ENCODE peak calls at places on chromosomes 5 and 9, in seven cellular contexts. H is CD8-positive, alpha-beta memory T cell; W is NCI-H1092; C is T-helper 1 cell; Q is stimulated activated CD8-positive, alpha-beta memory T cell treated with anti-CD3 and anti-CD28 coated beads, Interleukin-7, amount 100 ng/mL, for 24 hours; V is RCC 7860; O is A549. J is an unnamed sample.

GRCh38 chr5:96880402-96881164 is 4.3 kb downstream of the ERAP2 start:
- DNase-seq in H (no peak), W (no peak), C (no peak), Q (no peak), V (peak), O (peak), J (no peak)

GRCh38 chr9:108535526-108535925 is 320.3 kb downstream of the ACTL7B start:
- DNase-seq in H (no peak), W (no peak), C (no peak), Q (no peak), V (no peak), O (peak), J (peak)

GRCh38 chr5:41532485-41532884 is 22.1 kb upstream of the PLCXD3 start:
- DNase-seq in H (no peak), W (no peak), C (no peak), Q (no peak), V (no peak), O (no peak), J (no peak)

GRCh38 chr5:136924490-136924889 is 559.1 kb upstream of the TRPC7 start:
- DNase-seq in H (no peak), W (no peak), C (no peak), Q (no peak), V (no peak), O (no peak), J (no peak)

GRCh38 chr9:123338710-123339665 is 17.0 kb upstream of the CRB2 start:
- DNase-seq in H (peak), W (no peak), C (no peak), Q (peak), V (peak), O (no peak), J (peak)

GRCh38 chr9:90770339-90770738 is 31.3 kb upstream of the SYK start:
- DNase-seq in H (no peak), W (no peak), C (no peak), Q (no peak), V (no peak), O (no peak), J (no peak)

GRCh38 chr5:33795532-33795931 is 96.3 kb downstream of the ADAMTS12 start:
- DNase-seq in H (no peak), W (no peak), C (no peak), Q (no peak), V (no peak), O (no peak), J (no peak)

GRCh38 chr9:133826289-133827085 is 88.3 kb upstream of the SARDH start:
- DNase-seq in H (no peak), W (no peak), C (no peak), Q (no peak), V (no peak), O (no peak), J (no peak)

GRCh38 chr9:93270976-93271375 is 87.0 kb downstream of the WNK2 start:
- DNase-seq in H (no peak), W (no peak), C (no peak), Q (no peak), V (no peak), O (no peak), J (no peak)

GRCh38 chr5:16406630-16407029 is 59.0 kb downstream of the ZNF622 start:
- DNase-seq in H (no peak), W (no peak), C (no peak), Q (no peak), V (no peak), O (no peak), J (no peak)

GRCh38 chr5:141084487-141084989 is 9.9 kb upstream of the PCDHB2 start:
- DNase-seq in H (no peak), W (no peak), C (no peak), Q (no peak), V (peak), O (peak), J (peak)

GRCh38 chr5:41517909-41518308 is 7.5 kb upstream of the PLCXD3 start:
- DNase-seq in H (no peak), W (no peak), C (no peak), Q (no peak), V (no peak), O (no peak), J (no peak)

GRCh38 chr9:74285075-74285474 is 212.1 kb upstream of the RORB start:
- DNase-seq in H (no peak), W (no peak), C (no peak), Q (no peak), V (no peak), O (peak), J (no peak)

GRCh38 chr5:32541241-32541640 is 44.1 kb upstream of the SUB1 start:
- DNase-seq in H (no peak), W (no peak), C (no peak), Q (no peak), V (no peak), O (no peak), J (no peak)

GRCh38 chr5:31273161-31273560 is 79.7 kb downstream of the CDH6 start:
- DNase-seq in H (no peak), W (no peak), C (no peak), Q (no peak), V (no peak), O (no peak), J (no peak)

GRCh38 chr5:74630387-74631087 is 10.0 kb downstream of the ENC1 start:
- DNase-seq in H (peak), W (no peak), C (no peak), Q (no peak), V (peak), O (peak), J (no peak)

GRCh38 chr5:61139094-61139873 is 23.0 kb downstream of the SMIM15 start:
- DNase-seq in H (no peak), W (no peak), C (no peak), Q (no peak), V (no peak), O (peak), J (peak)

GRCh38 chr5:122129332-122129731 is at the start of gene ZNF474:
- DNase-seq in H (no peak), W (no peak), C (no peak), Q (no peak), V (peak), O (peak), J (peak)

GRCh38 chr5:179285236-179285635 is 60.0 kb downstream of the ADAMTS2 start:
- DNase-seq in H (no peak), W (no peak), C (no peak), Q (no peak), V (no peak), O (no peak), J (no peak)